ENCODE peak calls at places on chromosomes 6 and 20, in six cellular contexts. I, E, D, L, G and Y are unnamed samples.

GRCh38 chr6:155493694-155494143 is 38.1 kb upstream of the NOX3 start:
- DNase-seq in I (peak; percentile 100), E (peak; percentile 100), D (peak; percentile 70), L (no peak), G (peak; percentile 98), Y (no peak)

GRCh38 chr6:10407674-10408054 is 7.2 kb downstream of the TFAP2A start:
- DNase-seq in I (no peak), E (no peak), D (no peak), L (no peak), G (no peak), Y (no peak)

GRCh38 chr6:113776998-113777397 is 80.1 kb upstream of the MARCKS start:
- DNase-seq in I (peak; percentile 50), E (peak; percentile 5), D (no peak), L (no peak), G (no peak), Y (no peak)

GRCh38 chr6:140499607-140500006 is 1125.2 kb upstream of the CITED2 start:
- DNase-seq in I (no peak), E (no peak), D (no peak), L (no peak), G (no peak), Y (no peak)

GRCh38 chr20:47334022-47334551 is 22.4 kb downstream of the ZMYND8 start:
- DNase-seq in I (peak; percentile 98), E (peak; percentile 96), D (peak; percentile 92), L (no peak), G (peak; percentile 92), Y (no peak)

GRCh38 chr6:39251406-39251805 is 22.1 kb upstream of the KCNK5 start:
- DNase-seq in I (no peak), E (no peak), D (no peak), L (no peak), G (no peak), Y (no peak)

GRCh38 chr20:31705598-31706597 is 16.8 kb downstream of the BCL2L1 start:
- DNase-seq in I (no peak), E (no peak), D (no peak), L (no peak), G (no peak), Y (no peak)

GRCh38 chr6:156686429-156686939 is 90.7 kb upstream of the ARID1B start:
- DNase-seq in I (peak; percentile 60), E (peak; percentile 59), D (no peak), L (no peak), G (peak; percentile 84), Y (no peak)

GRCh38 chr6:3876866-3877265 is 27.7 kb downstream of the FAM50B start:
- DNase-seq in I (no peak), E (peak; percentile 25), D (no peak), L (no peak), G (peak; percentile 78), Y (no peak)

GRCh38 chr20:35558981-35559693 is 17.3 kb downstream of the ERGIC3 start:
- DNase-seq in I (no peak), E (no peak), D (peak; percentile 78), L (no peak), G (no peak), Y (no peak)

GRCh38 chr6:169230322-169230665 is 23.4 kb downstream of the THBS2 start:
- DNase-seq in I (peak; percentile 39), E (no peak), D (no peak), L (no peak), G (no peak), Y (no peak)

GRCh38 chr6:89492025-89492640 is 59.2 kb downstream of the ANKRD6 start:
- DNase-seq in I (no peak), E (no peak), D (no peak), L (no peak), G (no peak), Y (no peak)

GRCh38 chr6:44411141-44411540 is 23.6 kb downstream of the CDC5L start:
- DNase-seq in I (no peak), E (peak; percentile 18), D (no peak), L (no peak), G (no peak), Y (no peak)

GRCh38 chr20:41365785-41366545 is 653 bp downstream of the EMILIN3 start:
- DNase-seq in I (no peak), E (no peak), D (peak; percentile 67), L (no peak), G (peak; percentile 38), Y (no peak)

GRCh38 chr20:44470327-44470726 is 5.3 kb upstream of the TTPAL start:
- DNase-seq in I (no peak), E (no peak), D (no peak), L (no peak), G (no peak), Y (no peak)

GRCh38 chr6:33716890-33717632 is 5.6 kb upstream of the UQCC2 start:
- DNase-seq in I (no peak), E (no peak), D (no peak), L (no peak), G (no peak), Y (no peak)

GRCh38 chr6:105099371-105099770 is 80.4 kb downstream of the POPDC3 start:
- DNase-seq in I (no peak), E (no peak), D (no peak), L (no peak), G (no peak), Y (no peak)

GRCh38 chr20:47304287-47304686 is 52.2 kb downstream of the ZMYND8 start:
- DNase-seq in I (no peak), E (peak; percentile 72), D (no peak), L (no peak), G (peak; percentile 17), Y (no peak)

GRCh38 chr6:142058216-142058925 is 74.4 kb upstream of the GJE1 start:
- DNase-seq in I (no peak), E (no peak), D (no peak), L (no peak), G (no peak), Y (no peak)

GRCh38 chr6:145502417-145502816 is 232.9 kb downstream of the EPM2A start:
- DNase-seq in I (no peak), E (no peak), D (peak; percentile 66), L (no peak), G (peak; percentile 12), Y (no peak)

GRCh38 chr20:44703183-44703925 is 11.8 kb upstream of the CCN5 start:
- DNase-seq in I (no peak), E (no peak), D (no peak), L (no peak), G (no peak), Y (no peak)

GRCh38 chr6:100886078-100886477 is 4.9 kb upstream of the ASCC3 start:
- DNase-seq in I (peak; percentile 89), E (peak; percentile 53), D (no peak), L (no peak), G (peak; percentile 46), Y (no peak)

GRCh38 chr6:133306876-133307275 is 65.7 kb downstream of the EYA4 start:
- DNase-seq in I (peak; percentile 8), E (no peak), D (no peak), L (no peak), G (no peak), Y (no peak)

GRCh38 chr6:18412073-18412472 is 24.9 kb downstream of the RNF144B start:
- DNase-seq in I (no peak), E (no peak), D (no peak), L (no peak), G (no peak), Y (no peak)

GRCh38 chr20:2626853-2627541 is 25.4 kb upstream of the NOP56 start:
- DNase-seq in I (peak; percentile 73), E (peak; percentile 51), D (peak; percentile 79), L (no peak), G (peak; percentile 81), Y (no peak)

GRCh38 chr6:123564363-123564762 is 72.4 kb downstream of the TRDN start:
- DNase-seq in I (no peak), E (no peak), D (no peak), L (no peak), G (no peak), Y (no peak)

GRCh38 chr6:139335447-139336210 is 38.8 kb downstream of the CITED2 start:
- DNase-seq in I (no peak), E (no peak), D (no peak), L (no peak), G (no peak), Y (no peak)
- H3K27ac ChIP-seq in I (peak overlapping the region; percentile 15), E (no peak overlapping the region), D (peak overlapping the region; percentile 26), L (no peak overlapping the region), G (peak overlapping the region; percentile 90), Y (no peak overlapping the region)

GRCh38 chr6:158175111-158175510 is 7.0 kb downstream of the GTF2H5 start:
- DNase-seq in I (no peak), E (no peak), D (no peak), L (no peak), G (peak; percentile 28), Y (no peak)

GRCh38 chr6:158172001-158172400 is 3.9 kb downstream of the GTF2H5 start:
- DNase-seq in I (no peak), E (no peak), D (no peak), L (no peak), G (no peak), Y (no peak)

GRCh38 chr6:158174514-158174913 is 6.4 kb downstream of the GTF2H5 start:
- DNase-seq in I (peak; percentile 97), E (peak; percentile 95), D (no peak), L (no peak), G (peak; percentile 92), Y (no peak)

GRCh38 chr6:158170656-158171081 is 2.5 kb downstream of the GTF2H5 start:
- DNase-seq in I (peak; percentile 97), E (peak; percentile 89), D (no peak), L (no peak), G (peak; percentile 87), Y (no peak)

DNA sequence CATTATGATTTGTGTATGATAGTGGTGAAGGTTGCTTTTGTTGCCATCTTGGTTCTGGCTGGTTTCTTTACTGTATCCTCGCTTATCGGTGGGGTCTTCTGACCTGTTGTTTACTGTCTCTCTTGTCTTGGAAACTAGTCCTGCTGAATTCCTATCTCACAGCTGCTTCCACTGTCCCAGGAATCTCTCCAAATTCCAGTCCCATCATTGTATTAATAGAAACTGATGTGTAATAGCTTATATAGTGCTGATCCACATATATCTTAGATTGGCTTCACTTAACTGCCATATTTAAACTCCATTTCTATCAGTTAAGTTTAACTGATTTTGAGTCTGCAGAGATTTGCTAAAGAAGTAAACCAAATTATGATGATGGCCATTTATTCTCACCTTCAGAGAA is 5.9 kb downstream of the GTF2H5 start:
- DNase-seq in I (peak; percentile 26), E (no peak), D (no peak), L (no peak), G (no peak), Y (no peak)
- H3K27ac ChIP-seq in I (peak overlapping the region; percentile 62), E (no peak overlapping the region), D (no peak overlapping the region), L (no peak overlapping the region), G (peak overlapping the region; percentile 68), Y (no peak overlapping the region)

GRCh38 chr6:42781546-42781810 is 374 bp upstream of the BICRAL start:
- DNase-seq in I (peak; percentile 38), E (peak; percentile 30), D (no peak), L (peak; percentile 25), G (no peak), Y (no peak)
- H3K27ac ChIP-seq in I (peak overlapping the region; percentile 84), E (peak overlapping the region; percentile 70), D (peak overlapping the region; percentile 88), L (peak overlapping the region; percentile 100), G (peak overlapping the region; percentile 96), Y (peak overlapping the region; percentile 100)

GRCh38 chr6:166307981-166308768 is at the start of gene PRR18:
- DNase-seq in I (no peak), E (no peak), D (no peak), L (no peak), G (peak; percentile 31), Y (no peak)
- H3K27ac ChIP-seq in I (no peak within 1 kb of the TSS), E (no peak within 1 kb of the TSS), D (no peak within 1 kb of the TSS), L (no peak within 1 kb of the TSS), G (no peak within 1 kb of the TSS), Y (no peak within 1 kb of the TSS)

GRCh38 chr6:148629197-148629909 is 117.5 kb upstream of the UST start:
- DNase-seq in I (peak; percentile 26), E (peak; percentile 44), D (no peak), L (no peak), G (peak; percentile 78), Y (no peak)
- H3K27ac ChIP-seq in I (no peak overlapping the region), E (no peak overlapping the region), D (no peak overlapping the region), L (no peak overlapping the region), G (peak overlapping the region; percentile 53), Y (no peak overlapping the region)